ENCODE peak calls at places on chromosomes 12 and 14, in ten cellular contexts. B is activated CD8-positive, alpha-beta T cell treated with anti-CD3 and anti-CD28 coated beads for 36 hours; J is WERI-Rb-1; M is amygdala; D is AG04450; Q is astrocyte; T is EL; C is memory B cell; A is ureter; R is germinal center. K is an unnamed sample.
A peak's percentile ranks its signal among the peaks of the same experiment; 100 is the strongest.

GRCh38 chr14:35121026-35121886 is 534 bp downstream of the PPP2R3C start:
- DNase-seq in B (peak; percentile 28), J (no peak), M (no peak), D (no peak), Q (no peak), T (peak; percentile 13), C (no peak), A (no peak), R (no peak), K (no peak)

GRCh38 chr12:119544780-119545625 is 48.6 kb upstream of the TMEM233 start:
- DNase-seq in B (peak; percentile 69), J (peak; percentile 62), M (peak; percentile 62), D (peak; percentile 49), Q (peak; percentile 42), T (peak; percentile 59), C (peak; percentile 54), A (peak; percentile 73), R (peak; percentile 65), K (peak; percentile 57)

GRCh38 chr14:67285876-67286452 is 44.7 kb downstream of the PALS1 start:
- DNase-seq in B (no peak), J (no peak), M (no peak), D (peak; percentile 16), Q (peak; percentile 27), T (peak; percentile 43), C (peak; percentile 37), A (no peak), R (peak; percentile 23), K (no peak)

GRCh38 chr12:69459477-69459876 is 10.7 kb upstream of the FRS2 start:
- DNase-seq in B (no peak), J (no peak), M (peak; percentile 56), D (no peak), Q (no peak), T (no peak), C (no peak), A (no peak), R (no peak), K (no peak)

GRCh38 chr14:30193791-30194407 is 266.3 kb upstream of the PRKD1 start:
- DNase-seq in B (no peak), J (no peak), M (no peak), D (peak; percentile 87), Q (peak; percentile 90), T (peak; percentile 94), C (no peak), A (no peak), R (no peak), K (no peak)

GRCh38 chr12:48572326-48572725 is 2.5 kb upstream of the LALBA start:
- DNase-seq in B (no peak), J (no peak), M (peak; percentile 1), D (no peak), Q (no peak), T (no peak), C (no peak), A (no peak), R (no peak), K (no peak)

GRCh38 chr12:118330421-118331018 is 42.2 kb downstream of the TAOK3 start:
- DNase-seq in B (no peak), J (no peak), M (no peak), D (peak; percentile 61), Q (peak; percentile 71), T (peak; percentile 82), C (peak; percentile 23), A (no peak), R (peak; percentile 62), K (peak; percentile 23)

GRCh38 chr12:112007945-112008344 is 5.0 kb downstream of the TMEM116 start:
- DNase-seq in B (no peak), J (no peak), M (no peak), D (no peak), Q (peak; percentile 29), T (no peak), C (no peak), A (no peak), R (no peak), K (no peak)

GRCh38 chr12:11673666-11674464 is 24.4 kb downstream of the ETV6 start:
- DNase-seq in B (no peak), J (no peak), M (no peak), D (no peak), Q (no peak), T (no peak), C (no peak), A (no peak), R (no peak), K (no peak)

GRCh38 chr14:32656609-32657008 is 282.1 kb upstream of the NPAS3 start:
- DNase-seq in B (no peak), J (no peak), M (no peak), D (no peak), Q (no peak), T (no peak), C (no peak), A (no peak), R (no peak), K (no peak)

GRCh38 chr14:99737956-99738667 is 54.0 kb downstream of the CYP46A1 start:
- DNase-seq in B (no peak), J (no peak), M (no peak), D (no peak), Q (no peak), T (no peak), C (no peak), A (no peak), R (no peak), K (no peak)

GRCh38 chr12:26239508-26240328 is 44.3 kb downstream of the SSPN start:
- DNase-seq in B (no peak), J (no peak), M (peak; percentile 71), D (peak; percentile 36), Q (peak; percentile 100), T (peak; percentile 89), C (no peak), A (peak; percentile 64), R (no peak), K (no peak)

GRCh38 chr12:19025582-19025981 is 104.0 kb upstream of the PLEKHA5 start:
- DNase-seq in B (no peak), J (no peak), M (no peak), D (no peak), Q (no peak), T (no peak), C (no peak), A (no peak), R (no peak), K (no peak)

GRCh38 chr12:96908170-96908675 is 1.2 kb downstream of the NEDD1 start:
- DNase-seq in B (peak; percentile 48), J (no peak), M (no peak), D (no peak), Q (no peak), T (no peak), C (no peak), A (no peak), R (peak; percentile 24), K (no peak)

GRCh38 chr12:97561321-97562230 is 99.0 kb downstream of the RMST start:
- DNase-seq in B (no peak), J (no peak), M (no peak), D (no peak), Q (no peak), T (no peak), C (no peak), A (no peak), R (no peak), K (no peak)

GRCh38 chr14:78606111-78606510 is 435.9 kb downstream of the NRXN3 start:
- DNase-seq in B (no peak), J (no peak), M (no peak), D (no peak), Q (peak; percentile 88), T (peak; percentile 91), C (no peak), A (no peak), R (no peak), K (no peak)

GRCh38 chr14:20413785-20414117 is 450 bp upstream of the TEP1 start:
- DNase-seq in B (peak; percentile 45), J (no peak), M (no peak), D (no peak), Q (no peak), T (no peak), C (no peak), A (no peak), R (peak; percentile 27), K (no peak)

GRCh38 chr14:22980672-22981089 is 1.7 kb downstream of the AJUBA start:
- DNase-seq in B (peak; percentile 27), J (no peak), M (no peak), D (no peak), Q (no peak), T (peak; percentile 88), C (no peak), A (peak; percentile 58), R (peak; percentile 26), K (no peak)

GRCh38 chr12:7219599-7220243 is 30.2 kb downstream of the PEX5 start:
- DNase-seq in B (peak; percentile 85), J (peak; percentile 69), M (peak; percentile 69), D (peak; percentile 33), Q (peak; percentile 54), T (peak; percentile 65), C (peak; percentile 66), A (peak; percentile 67), R (peak; percentile 64), K (peak; percentile 39)

GRCh38 chr14:90274808-90275454 is 18.6 kb downstream of the PSMC1 start:
- DNase-seq in B (peak; percentile 45), J (no peak), M (no peak), D (no peak), Q (peak; percentile 86), T (peak; percentile 72), C (no peak), A (no peak), R (no peak), K (no peak)

GRCh38 chr12:112017041-112017440 is 3.8 kb downstream of the ERP29 start:
- DNase-seq in B (no peak), J (no peak), M (no peak), D (no peak), Q (no peak), T (no peak), C (no peak), A (no peak), R (no peak), K (no peak)

GRCh38 chr14:68557648-68558047 is 235.2 kb downstream of the ZFP36L1 start:
- DNase-seq in B (no peak), J (no peak), M (no peak), D (no peak), Q (no peak), T (no peak), C (no peak), A (no peak), R (no peak), K (no peak)

GRCh38 chr12:26691234-26691970 is 141.6 kb downstream of the ITPR2 start:
- DNase-seq in B (no peak), J (no peak), M (peak; percentile 19), D (peak; percentile 92), Q (peak; percentile 98), T (peak; percentile 97), C (no peak), A (no peak), R (no peak), K (no peak)

GRCh38 chr14:102731871-102732800 is 45.1 kb upstream of the TRAF3 start:
- DNase-seq in B (no peak), J (no peak), M (no peak), D (no peak), Q (no peak), T (no peak), C (no peak), A (no peak), R (no peak), K (no peak)